ENCODE peak calls at places on chromosomes 1 and 21, in seven cellular contexts. K is T follicular helper cell, G is ovary, O is retina, V is HS-5, A is A673, H is fibroblast of lung. N is an unnamed sample.

GRCh38 chr1:201351617-201352016 is 25.9 kb downstream of the TNNT2 start:
- DNase-seq in K (no peak), G (no peak), O (no peak), V (no peak), A (no peak), H (no peak), N (no peak)

GRCh38 chr1:182237329-182237728 is 154.3 kb downstream of the GLUL start:
- DNase-seq in K (no peak), G (no peak), O (no peak), V (no peak), A (no peak), H (no peak), N (no peak)

GRCh38 chr1:98870959-98871903 is 133.4 kb downstream of the PLPPR5 start:
- DNase-seq in K (peak), G (no peak), O (no peak), V (no peak), A (peak), H (no peak), N (no peak)

GRCh38 chr1:176696109-176696508 is 233.1 kb downstream of the PAPPA2 start:
- DNase-seq in K (no peak), G (no peak), O (no peak), V (no peak), A (no peak), H (peak), N (peak)

GRCh38 chr1:226682841-226683800 is 56.0 kb downstream of the ITPKB start:
- DNase-seq in K (no peak), G (no peak), O (no peak), V (no peak), A (no peak), H (no peak), N (no peak)

GRCh38 chr1:227952374-227953021 is 4.8 kb upstream of the WNT9A start:
- DNase-seq in K (no peak), G (no peak), O (peak), V (no peak), A (no peak), H (no peak), N (peak)

GRCh38 chr1:65812065-65812464 is 19.4 kb downstream of the PDE4B start:
- DNase-seq in K (no peak), G (no peak), O (no peak), V (peak), A (no peak), H (peak), N (no peak)

GRCh38 chr1:17671741-17672140 is 83.4 kb upstream of the ACTL8 start:
- DNase-seq in K (no peak), G (no peak), O (peak), V (no peak), A (no peak), H (no peak), N (no peak)

GRCh38 chr1:93576346-93576745 is 105.3 kb downstream of the BCAR3 start:
- DNase-seq in K (no peak), G (no peak), O (no peak), V (no peak), A (peak), H (no peak), N (no peak)

GRCh38 chr1:36136535-36136934 is 11.5 kb upstream of the COL8A2 start:
- DNase-seq in K (no peak), G (no peak), O (no peak), V (peak), A (no peak), H (peak), N (no peak)

GRCh38 chr1:6675936-6676335 is 25.7 kb downstream of the DNAJC11 start:
- DNase-seq in K (no peak), G (no peak), O (no peak), V (no peak), A (no peak), H (no peak), N (no peak)

GRCh38 chr1:219264557-219264956 is 90.9 kb downstream of the LYPLAL1 start:
- DNase-seq in K (no peak), G (no peak), O (no peak), V (no peak), A (peak), H (no peak), N (no peak)

GRCh38 chr1:108830119-108831008 is 26.5 kb downstream of the AKNAD1 start:
- DNase-seq in K (no peak), G (no peak), O (no peak), V (peak), A (no peak), H (peak), N (peak)

GRCh38 chr21:29078884-29079765 is 5.7 kb upstream of the CCT8 start:
- DNase-seq in K (no peak), G (no peak), O (no peak), V (no peak), A (peak), H (no peak), N (no peak)

GRCh38 chr1:97680894-97681293 is 239.9 kb downstream of the DPYD start:
- DNase-seq in K (no peak), G (no peak), O (no peak), V (no peak), A (peak), H (no peak), N (no peak)

GRCh38 chr1:64894438-64895196 is 71.7 kb downstream of the JAK1 start:
- DNase-seq in K (no peak), G (no peak), O (no peak), V (no peak), A (peak), H (no peak), N (no peak)

GRCh38 chr1:67948155-67949075 is 102.0 kb downstream of the DIRAS3 start:
- DNase-seq in K (no peak), G (no peak), O (no peak), V (peak), A (no peak), H (peak), N (no peak)

GRCh38 chr1:154972213-154972516 is 1.6 kb upstream of the SHC1 start:
- DNase-seq in K (no peak), G (no peak), O (no peak), V (no peak), A (no peak), H (no peak), N (no peak)

N was measured in RWPE2.